ENCODE peak calls at places on chromosome 11, in six cellular contexts. D, B, U, S, O and W are unnamed samples.

GRCh38 chr11:27553186-27553585 is 46.6 kb upstream of the LIN7C start:
- DNase-seq in O (no peak), S (no peak), D (no peak), B (peak; percentile 65), U (no peak), W (no peak)

GRCh38 chr11:32262367-32262766 is 171.5 kb downstream of the RCN1 start:
- DNase-seq in S (no peak), D (no peak), U (no peak), B (no peak), O (no peak), W (no peak)

GRCh38 chr11:87239531-87239930 is 201.8 kb downstream of the TMEM135 start:
- DNase-seq in O (no peak), S (no peak), U (no peak), D (no peak), B (no peak), W (peak; percentile 57)

GRCh38 chr11:21511835-21512440 is 680.9 kb upstream of the ANO5 start:
- DNase-seq in U (peak; percentile 3), B (peak; percentile 27), D (no peak), S (peak; percentile 68), O (peak; percentile 18), W (peak; percentile 2)

GRCh38 chr11:78576549-78577097 is 2.0 kb upstream of the NARS2 start:
- DNase-seq in S (no peak), D (no peak), O (no peak), B (no peak), U (no peak), W (no peak)

GRCh38 chr11:12019337-12019736 is 10.9 kb upstream of the DKK3 start:
- DNase-seq in O (no peak), D (no peak), U (no peak), S (peak; percentile 46), B (peak; percentile 96), W (no peak)

GRCh38 chr11:126968915-126969314 is 31.7 kb downstream of the KIRREL3 start:
- DNase-seq in B (peak; percentile 11), O (no peak), U (no peak), S (no peak), D (no peak), W (no peak)

GRCh38 chr11:58061813-58062212 is 31.1 kb downstream of the OR6Q1 start:
- DNase-seq in S (no peak), O (no peak), D (no peak), B (peak; percentile 96), U (no peak), W (no peak)

GRCh38 chr11:46305295-46305694 is 27.8 kb downstream of the CREB3L1 start:
- DNase-seq in O (no peak), B (no peak), U (no peak), S (no peak), D (no peak), W (peak; percentile 47)

GRCh38 chr11:66124564-66124963 is 54.5 kb downstream of the PACS1 start:
- DNase-seq in D (no peak), S (no peak), O (no peak), U (no peak), B (peak; percentile 70), W (peak; percentile 33)

GRCh38 chr11:31424652-31425051 is 55.0 kb downstream of the DNAJC24 start:
- DNase-seq in U (no peak), B (no peak), D (no peak), O (no peak), S (no peak), W (no peak)

GRCh38 chr11:60899021-60899936 is 7.1 kb downstream of the PRPF19 start:
- DNase-seq in B (peak; percentile 54), S (peak; percentile 39), U (peak; percentile 51), O (no peak), D (no peak), W (peak; percentile 84)

GRCh38 chr11:34416088-34416487 is 22.6 kb upstream of the CAT start:
- DNase-seq in S (no peak), U (no peak), O (no peak), D (no peak), B (no peak), W (no peak)

GRCh38 chr11:72119188-72119587 is 6.7 kb upstream of the ANAPC15 start:
- DNase-seq in D (no peak), B (no peak), S (no peak), O (no peak), U (no peak), W (no peak)

GRCh38 chr11:28835790-28836189 is 727.6 kb downstream of the METTL15 start:
- DNase-seq in B (peak; percentile 89), S (no peak), U (no peak), O (no peak), D (peak; percentile 47), W (peak; percentile 45)

GRCh38 chr11:4643084-4643483 is 698 bp upstream of the OR51E1 start:
- DNase-seq in O (peak; percentile 40), B (no peak), S (no peak), U (no peak), D (no peak), W (peak; percentile 11)

GRCh38 chr11:33185756-33186155 is 24.5 kb upstream of the CSTF3 start:
- DNase-seq in S (no peak), D (no peak), O (no peak), B (no peak), U (no peak), W (no peak)

GRCh38 chr11:95827661-95828060 is 37.4 kb downstream of the CEP57 start:
- DNase-seq in O (no peak), S (no peak), D (no peak), B (no peak), U (no peak), W (no peak)

GRCh38 chr11:85844439-85845051 is 10.6 kb upstream of the CCDC83 start:
- DNase-seq in B (peak; percentile 80), U (peak; percentile 77), S (no peak), D (no peak), O (no peak), W (peak; percentile 40)

GRCh38 chr11:83801799-83802198 is 515.6 kb upstream of the CCDC90B start:
- DNase-seq in O (no peak), B (no peak), D (no peak), U (no peak), S (no peak), W (no peak)

GRCh38 chr11:70771099-70771885 is 373.0 kb downstream of the CTTN start:
- DNase-seq in S (no peak), B (no peak), U (no peak), D (no peak), O (no peak), W (no peak)

GRCh38 chr11:112159098-112159761 is 4.7 kb downstream of the IL18 start:
- DNase-seq in O (no peak), S (no peak), U (no peak), D (no peak), B (no peak), W (no peak)

GRCh38 chr11:65781152-65781961 is 581 bp upstream of the AP5B1 start:
- DNase-seq in U (no peak), D (peak; percentile 56), O (no peak), S (no peak), B (no peak), W (no peak)

GRCh38 chr11:852762-853161 is 10.1 kb downstream of the TSPAN4 start:
- DNase-seq in D (no peak), O (no peak), S (no peak), B (no peak), U (no peak), W (no peak)

GRCh38 chr11:849951-850776 is 7.5 kb downstream of the TSPAN4 start:
- DNase-seq in U (no peak), S (no peak), O (no peak), D (no peak), B (no peak), W (peak; percentile 50)

GRCh38 chr11:848988-849824 is 6.6 kb downstream of the TSPAN4 start:
- DNase-seq in B (no peak), U (no peak), D (no peak), O (peak; percentile 57), S (no peak), W (peak; percentile 73)

GRCh38 chr11:848380-848931 is 5.8 kb downstream of the TSPAN4 start:
- DNase-seq in D (no peak), O (peak; percentile 63), S (peak; percentile 60), B (no peak), U (no peak), W (peak; percentile 64)

GRCh38 chr11:850777-851762 is 8.4 kb downstream of the TSPAN4 start:
- DNase-seq in D (no peak), S (no peak), B (no peak), O (no peak), U (no peak), W (no peak)
- H3K4me1 ChIP-seq in D (peaks cover 6% of the 10 kb centered on the region), S (peaks cover 39% of the 10 kb centered on the region), B (peaks cover 25% of the 10 kb centered on the region), O (peaks cover 82% of the 10 kb centered on the region), U (peaks cover 2% of the 10 kb centered on the region), W (peaks cover 21% of the 10 kb centered on the region)

GRCh38 chr11:134377876-134378275 is 34.2 kb downstream of the B3GAT1 start:
- DNase-seq in S (no peak), B (no peak), O (no peak), D (no peak), U (no peak), W (no peak)

GRCh38 chr11:134382257-134382656 is 29.8 kb downstream of the B3GAT1 start:
- DNase-seq in D (no peak), S (no peak), B (no peak), O (no peak), U (no peak), W (no peak)

GRCh38 chr11:134380785-134381184 is 31.3 kb downstream of the B3GAT1 start:
- DNase-seq in U (no peak), S (no peak), B (no peak), O (no peak), D (no peak), W (no peak)

GRCh38 chr11:134379241-134379640 is 32.8 kb downstream of the B3GAT1 start:
- DNase-seq in B (no peak), S (no peak), D (no peak), O (no peak), U (no peak), W (no peak)

DNA sequence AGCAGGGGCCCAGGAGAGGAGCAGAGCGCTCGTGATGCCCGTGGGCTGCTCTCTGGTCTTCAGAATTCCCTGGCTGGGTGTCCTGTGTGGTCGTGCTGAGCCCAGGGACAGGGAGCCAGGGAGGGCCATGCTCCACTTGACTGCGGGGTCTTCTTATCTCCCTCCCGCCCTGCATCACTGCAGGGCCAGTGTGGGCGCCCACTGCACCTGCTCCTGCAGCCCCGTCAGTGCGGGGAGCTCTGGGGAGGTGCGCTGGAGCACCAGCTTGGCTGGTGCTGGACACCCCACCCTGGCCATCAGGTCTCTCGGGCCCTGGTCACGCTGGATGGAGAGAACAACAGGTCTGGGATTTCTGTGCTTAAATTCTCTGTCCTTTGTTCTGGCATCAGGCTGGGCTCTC is 31.8 kb downstream of the B3GAT1 start:
- DNase-seq in D (no peak), O (no peak), B (no peak), U (no peak), S (no peak), W (no peak)
- H3K9me3 ChIP-seq in D (no peaks in the 10 kb centered on the region), O (no peaks in the 10 kb centered on the region), B (no peaks in the 10 kb centered on the region), U (no peaks in the 10 kb centered on the region), S (no peaks in the 10 kb centered on the region), W (no peaks in the 10 kb centered on the region)

DNA sequence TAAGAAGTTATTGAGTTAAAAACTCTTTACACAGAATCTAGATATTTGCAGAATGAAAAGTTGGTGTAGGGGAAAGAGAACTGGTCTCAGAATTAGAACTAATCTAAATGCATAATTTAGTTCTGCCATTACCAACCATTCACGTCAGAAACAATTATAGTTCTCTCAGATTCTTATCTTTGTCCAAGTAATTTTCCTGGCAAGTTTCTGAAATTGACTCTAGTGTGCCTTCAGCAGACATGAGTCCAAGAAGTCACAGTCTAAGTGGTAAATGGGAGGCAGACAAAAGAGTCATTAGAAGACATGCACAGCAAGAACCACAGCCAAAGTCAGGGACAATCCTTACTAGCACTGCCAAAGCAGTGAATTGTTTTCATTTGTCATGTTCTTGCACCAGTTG is 1870.1 kb downstream of the LRRC4C start:
- DNase-seq in B (no peak), U (no peak), O (no peak), D (no peak), S (no peak), W (no peak)
- H3K4me1 ChIP-seq in B (no peaks in the 10 kb centered on the region), U (no peaks in the 10 kb centered on the region), O (no peaks in the 10 kb centered on the region), D (no peaks in the 10 kb centered on the region), S (no peaks in the 10 kb centered on the region), W (no peaks in the 10 kb centered on the region)

GRCh38 chr11:35727140-35727539 is 64.6 kb downstream of the TRIM44 start:
- DNase-seq in U (no peak), B (no peak), D (no peak), O (no peak), S (no peak), W (no peak)
- H3K9me3 ChIP-seq in U (no peaks in the 10 kb centered on the region), B (no peaks in the 10 kb centered on the region), D (peaks cover 9% of the 10 kb centered on the region), O (peaks cover 16% of the 10 kb centered on the region), S (peaks cover 12% of the 10 kb centered on the region), W (peaks cover 13% of the 10 kb centered on the region)